ENCODE peak calls at places on chromosomes 1 and 21, in four cellular contexts. One of them, this sample, is unnamed.

GRCh38 chr1:64480999-64481772 is 11.3 kb downstream of the CACHD1 start:
- DNase-seq in GM20000: no peak
- DNase-seq in stomach: no peak
- DNase-seq in AG04449: no peak
- DNase-seq in this sample: no peak

GRCh38 chr1:233935277-233935868 is 30.9 kb downstream of the SLC35F3 start:
- DNase-seq in GM20000: no peak
- DNase-seq in stomach: no peak
- DNase-seq in AG04449: no peak
- DNase-seq in this sample: no peak

GRCh38 chr1:244349103-244349531 is 102.6 kb downstream of the ADSS2 start:
- DNase-seq in AG04449: peak
- DNase-seq in stomach: no peak
- DNase-seq in GM20000: no peak
- DNase-seq in this sample: peak

GRCh38 chr1:247367786-247368342 is 36.2 kb upstream of the ZNF496 start:
- DNase-seq in stomach: no peak
- DNase-seq in GM20000: no peak
- DNase-seq in AG04449: no peak
- DNase-seq in this sample: peak

GRCh38 chr1:195733826-195734225 is 874.4 kb downstream of the KCNT2 start:
- DNase-seq in GM20000: no peak
- DNase-seq in stomach: no peak
- DNase-seq in AG04449: no peak
- DNase-seq in this sample: no peak

GRCh38 chr21:14748662-14749061 is 202.5 kb upstream of the SAMSN1 start:
- DNase-seq in GM20000: no peak
- DNase-seq in AG04449: no peak
- DNase-seq in stomach: no peak
- DNase-seq in this sample: no peak

GRCh38 chr1:67889940-67890567 is 56.8 kb upstream of the GNG12 start:
- DNase-seq in AG04449: peak
- DNase-seq in stomach: no peak
- DNase-seq in GM20000: no peak
- DNase-seq in this sample: peak

GRCh38 chr1:208834346-208835081 is 590.3 kb upstream of the PLXNA2 start:
- DNase-seq in stomach: no peak
- DNase-seq in AG04449: no peak
- DNase-seq in GM20000: no peak
- DNase-seq in this sample: no peak

GRCh38 chr1:111733183-111733995 is 5.8 kb downstream of the INKA2 start:
- DNase-seq in GM20000: no peak
- DNase-seq in stomach: no peak
- DNase-seq in AG04449: no peak
- DNase-seq in this sample: peak

GRCh38 chr1:197268012-197268411 is at the start of gene CRB1:
- DNase-seq in AG04449: no peak
- DNase-seq in stomach: no peak
- DNase-seq in GM20000: no peak
- DNase-seq in this sample: no peak

GRCh38 chr1:37480581-37481288 is 6.4 kb downstream of the ZC3H12A start:
- DNase-seq in AG04449: no peak
- DNase-seq in GM20000: no peak
- DNase-seq in stomach: no peak
- DNase-seq in this sample: no peak

GRCh38 chr1:209627349-209628196 is 24.7 kb downstream of the LAMB3 start:
- DNase-seq in AG04449: no peak
- DNase-seq in stomach: peak
- DNase-seq in GM20000: peak
- DNase-seq in this sample: peak

GRCh38 chr1:212121772-212122171 is 86.2 kb downstream of the DTL start:
- DNase-seq in stomach: no peak
- DNase-seq in AG04449: no peak
- DNase-seq in GM20000: no peak
- DNase-seq in this sample: no peak

GRCh38 chr1:11157394-11157793 is 31.8 kb upstream of the ANGPTL7 start:
- DNase-seq in AG04449: no peak
- DNase-seq in GM20000: no peak
- DNase-seq in stomach: no peak
- DNase-seq in this sample: no peak

GRCh38 chr1:5161372-5161771 is 507.0 kb downstream of the AJAP1 start:
- DNase-seq in GM20000: no peak
- DNase-seq in AG04449: no peak
- DNase-seq in stomach: no peak
- DNase-seq in this sample: no peak

GRCh38 chr1:66761273-66761672 is 9.0 kb downstream of the DYNLT5 start:
- DNase-seq in AG04449: no peak
- DNase-seq in GM20000: no peak
- DNase-seq in stomach: no peak
- DNase-seq in this sample: peak

GRCh38 chr1:156749429-156750118 is 1.9 kb downstream of the HDGF start:
- DNase-seq in AG04449: no peak
- DNase-seq in stomach: peak
- DNase-seq in GM20000: no peak
- DNase-seq in this sample: no peak

GRCh38 chr1:53688703-53689102 is 50.3 kb downstream of the GLIS1 start:
- DNase-seq in AG04449: no peak
- DNase-seq in stomach: no peak
- DNase-seq in GM20000: no peak
- DNase-seq in this sample: no peak

GRCh38 chr1:241596633-241597032 is 43.5 kb downstream of the CHML start:
- DNase-seq in stomach: no peak
- DNase-seq in GM20000: no peak
- DNase-seq in AG04449: no peak
- DNase-seq in this sample: no peak

GRCh38 chr1:180381184-180381580 is 121.2 kb downstream of the ACBD6 start:
- DNase-seq in stomach: no peak
- DNase-seq in GM20000: no peak
- DNase-seq in AG04449: no peak
- DNase-seq in this sample: no peak

DNA sequence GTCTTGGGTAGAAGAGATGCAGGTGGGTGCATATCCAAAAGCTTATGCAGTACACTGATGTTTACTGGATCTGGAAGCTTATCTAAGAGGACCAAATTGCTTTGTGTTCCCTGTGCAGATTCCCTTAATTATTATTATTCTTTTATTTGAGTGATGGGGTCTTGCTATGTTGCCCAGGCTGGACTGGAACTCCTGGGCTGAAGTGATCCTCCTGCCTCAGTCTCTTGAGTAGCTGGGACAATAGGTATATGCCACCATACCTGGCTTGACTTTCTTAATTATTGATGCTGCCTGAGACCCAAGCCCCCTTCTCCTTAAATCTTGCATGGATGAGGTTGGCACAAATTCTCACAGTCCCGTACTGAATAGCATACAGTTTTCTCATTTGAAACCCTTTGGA is 83.0 kb downstream of the MACF1 start:
- DNase-seq in GM20000: no peak
- DNase-seq in stomach: no peak
- DNase-seq in AG04449: no peak
- DNase-seq in this sample: no peak
- TF ChIP-seq CTCF in GM20000: no peak
- TF ChIP-seq CTCF in stomach: no peak
- TF ChIP-seq CTCF in AG04449: no peak
- TF ChIP-seq CTCF in this sample: no peak

GRCh38 chr21:24509131-24509530 is 1098.2 kb downstream of the MRPL39 start:
- DNase-seq in AG04449: no peak
- DNase-seq in stomach: no peak
- DNase-seq in GM20000: no peak
- DNase-seq in this sample: no peak

GRCh38 chr21:24514081-24514733 is 1093.1 kb downstream of the MRPL39 start:
- DNase-seq in stomach: no peak
- DNase-seq in AG04449: no peak
- DNase-seq in GM20000: no peak
- DNase-seq in this sample: no peak
- TF ChIP-seq CTCF in stomach: peak
- TF ChIP-seq CTCF in AG04449: peak
- TF ChIP-seq CTCF in GM20000: no peak
- TF ChIP-seq CTCF in this sample: peak

GRCh38 chr1:191551019-191551418 is 607.2 kb upstream of the RGS18 start:
- DNase-seq in AG04449: no peak
- DNase-seq in stomach: no peak
- DNase-seq in GM20000: no peak
- DNase-seq in this sample: no peak
- TF ChIP-seq CTCF in AG04449: no peak
- TF ChIP-seq CTCF in stomach: no peak
- TF ChIP-seq CTCF in GM20000: no peak
- TF ChIP-seq CTCF in this sample: no peak

GRCh38 chr1:216600730-216601426 is 122.4 kb downstream of the ESRRG start:
- DNase-seq in AG04449: peak
- DNase-seq in stomach: peak
- DNase-seq in GM20000: peak
- DNase-seq in this sample: peak
- TF ChIP-seq CTCF in AG04449: peak
- TF ChIP-seq CTCF in stomach: no peak
- TF ChIP-seq CTCF in GM20000: no peak
- TF ChIP-seq CTCF in this sample: peak

GRCh38 chr21:32719085-32719484 is 8.7 kb downstream of the SYNJ1 start:
- DNase-seq in stomach: no peak
- DNase-seq in GM20000: no peak
- DNase-seq in AG04449: no peak
- DNase-seq in this sample: no peak
- TF ChIP-seq CTCF in stomach: no peak
- TF ChIP-seq CTCF in GM20000: no peak
- TF ChIP-seq CTCF in AG04449: no peak
- TF ChIP-seq CTCF in this sample: no peak

GRCh38 chr21:45248301-45248892 is 39.3 kb downstream of the POFUT2 start:
- DNase-seq in stomach: no peak
- DNase-seq in AG04449: no peak
- DNase-seq in GM20000: no peak
- DNase-seq in this sample: no peak

GRCh38 chr21:45250272-45250671 is 37.4 kb downstream of the POFUT2 start:
- DNase-seq in AG04449: no peak
- DNase-seq in GM20000: no peak
- DNase-seq in stomach: no peak
- DNase-seq in this sample: no peak

GRCh38 chr21:45249626-45250025 is 38.1 kb downstream of the POFUT2 start:
- DNase-seq in stomach: no peak
- DNase-seq in AG04449: no peak
- DNase-seq in GM20000: no peak
- DNase-seq in this sample: no peak

GRCh38 chr21:45250914-45251634 is 36.6 kb downstream of the POFUT2 start:
- DNase-seq in AG04449: no peak
- DNase-seq in GM20000: no peak
- DNase-seq in stomach: no peak
- DNase-seq in this sample: no peak

GRCh38 chr21:45248893-45249381 is 38.8 kb downstream of the POFUT2 start:
- DNase-seq in AG04449: no peak
- DNase-seq in GM20000: no peak
- DNase-seq in stomach: no peak
- DNase-seq in this sample: no peak
- TF ChIP-seq CTCF in AG04449: no peak
- TF ChIP-seq CTCF in GM20000: no peak
- TF ChIP-seq CTCF in stomach: no peak
- TF ChIP-seq CTCF in this sample: no peak

GRCh38 chr21:44985441-44986401 is 45.9 kb downstream of the SLX9 start:
- DNase-seq in AG04449: no peak
- DNase-seq in GM20000: no peak
- DNase-seq in stomach: no peak
- DNase-seq in this sample: no peak

GRCh38 chr21:44984792-44985440 is 45.1 kb downstream of the SLX9 start:
- DNase-seq in GM20000: no peak
- DNase-seq in stomach: no peak
- DNase-seq in AG04449: no peak
- DNase-seq in this sample: no peak

GRCh38 chr21:44984428-44984791 is 44.6 kb downstream of the SLX9 start:
- DNase-seq in GM20000: no peak
- DNase-seq in stomach: no peak
- DNase-seq in AG04449: no peak
- DNase-seq in this sample: no peak

GRCh38 chr21:44982558-44983244 is 42.9 kb downstream of the SLX9 start:
- DNase-seq in stomach: peak
- DNase-seq in GM20000: no peak
- DNase-seq in AG04449: no peak
- DNase-seq in this sample: peak

DNA sequence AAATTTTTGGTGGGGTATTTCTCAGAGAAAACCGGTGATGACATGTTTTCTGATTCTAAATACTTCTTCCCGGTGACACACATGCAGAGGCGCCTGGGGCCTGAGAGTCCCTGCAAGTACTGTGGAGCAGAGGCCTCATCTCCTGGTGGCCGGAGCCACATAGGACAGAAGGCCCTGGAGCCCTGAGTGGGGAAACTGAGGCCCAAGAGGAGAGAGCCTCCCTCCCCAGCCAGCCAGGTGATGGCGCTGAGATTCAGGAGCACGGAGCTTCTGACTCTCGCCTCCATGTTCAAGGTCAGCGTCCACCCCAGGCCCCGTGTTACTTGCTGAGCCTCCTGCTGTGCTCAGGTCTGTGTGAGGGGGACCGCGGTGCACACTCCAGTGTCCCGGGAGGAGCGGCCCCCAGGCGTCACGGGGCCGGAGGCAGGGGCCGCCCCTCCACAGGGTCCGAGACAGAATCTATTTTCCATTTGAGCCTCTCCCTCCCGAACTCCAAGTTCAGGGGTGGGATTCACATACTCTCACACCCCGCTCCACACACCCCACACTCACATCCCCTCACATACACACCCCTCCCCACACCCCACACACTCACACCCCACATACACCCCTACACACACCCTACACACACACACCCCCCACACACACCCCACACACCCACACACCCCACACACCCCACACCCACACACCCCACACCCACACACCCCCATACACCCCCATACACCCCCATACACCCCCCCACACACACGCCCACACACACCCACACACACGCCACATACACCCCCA is 43.8 kb downstream of the SLX9 start:
- DNase-seq in GM20000: no peak
- DNase-seq in AG04449: no peak
- DNase-seq in stomach: no peak
- DNase-seq in this sample: no peak
- TF ChIP-seq CTCF in GM20000: no peak
- TF ChIP-seq CTCF in AG04449: no peak
- TF ChIP-seq CTCF in stomach: no peak
- TF ChIP-seq CTCF in this sample: peak

GRCh38 chr21:41439245-41439644 is 13.2 kb downstream of the MX1 start:
- DNase-seq in GM20000: no peak
- DNase-seq in stomach: no peak
- DNase-seq in AG04449: no peak
- DNase-seq in this sample: peak
- TF ChIP-seq CTCF in GM20000: no peak
- TF ChIP-seq CTCF in stomach: no peak
- TF ChIP-seq CTCF in AG04449: no peak
- TF ChIP-seq CTCF in this sample: no peak

DNA sequence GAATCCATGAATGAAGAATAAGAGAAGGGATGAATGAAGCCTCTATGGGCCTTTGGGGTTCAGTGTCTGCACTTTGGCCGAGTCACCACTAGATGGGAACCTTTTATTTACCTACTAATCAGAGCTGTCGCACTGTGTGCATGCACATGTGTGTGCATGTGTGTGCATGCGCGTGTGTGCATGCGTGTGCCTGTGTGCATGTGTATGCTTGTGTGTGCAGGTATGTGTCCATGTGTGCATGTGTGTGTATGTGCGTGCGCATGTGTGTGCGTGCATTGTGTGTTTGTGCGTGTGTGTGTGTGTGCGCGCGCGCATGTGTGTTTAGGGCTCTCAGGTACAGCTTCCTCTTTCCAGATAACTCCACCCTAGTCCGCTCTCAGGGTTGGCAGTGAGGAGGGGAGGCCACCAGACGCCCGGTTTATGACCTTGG is 20.4 kb upstream of the UBXN10 start:
- DNase-seq in AG04449: no peak
- DNase-seq in stomach: no peak
- DNase-seq in GM20000: no peak
- DNase-seq in this sample: no peak
- TF ChIP-seq CTCF in AG04449: peak
- TF ChIP-seq CTCF in stomach: no peak
- TF ChIP-seq CTCF in GM20000: no peak
- TF ChIP-seq CTCF in this sample: peak